ENCODE peak calls at places on chromosomes 2 and 18, in eight cellular contexts. M is aorta; K is hypothalamus; E is fibroblast of pulmonary artery; R is NCI-H524; Q is fibroblast of gingiva; G is activated CD8-positive, alpha-beta memory T cell treated with anti-CD3 and anti-CD28 coated beads, Interleukin-2, amount 50 U/mL, for 4 hours; L is MCF 10A. U is an unnamed sample.

GRCh38 chr2:220157312-220157711 is 529.9 kb downstream of the SLC4A3 start:
- DNase-seq in M (no peak), K (no peak), E (no peak), R (no peak), Q (no peak), G (no peak), L (no peak), U (no peak)

GRCh38 chr18:35005963-35006577 is 35.1 kb upstream of the MAPRE2 start:
- DNase-seq in M (no peak), K (no peak), E (peak; percentile 87), R (peak; percentile 49), Q (peak; percentile 66), G (no peak), L (peak; percentile 71), U (no peak)

GRCh38 chr2:191740016-191740419 is 62.1 kb downstream of the NABP1 start:
- DNase-seq in M (no peak), K (no peak), E (no peak), R (no peak), Q (no peak), G (peak; percentile 27), L (no peak), U (no peak)

GRCh38 chr2:172693037-172693436 is 42.6 kb upstream of the RAPGEF4 start:
- DNase-seq in M (peak; percentile 54), K (no peak), E (peak; percentile 98), R (no peak), Q (peak; percentile 96), G (peak; percentile 31), L (peak; percentile 98), U (no peak)

GRCh38 chr2:46326231-46326980 is 29.2 kb downstream of the EPAS1 start:
- DNase-seq in M (no peak), K (no peak), E (peak; percentile 77), R (no peak), Q (peak; percentile 19), G (no peak), L (peak; percentile 95), U (no peak)

GRCh38 chr18:49534846-49535601 is 26.8 kb upstream of the LIPG start:
- DNase-seq in M (no peak), K (no peak), E (no peak), R (no peak), Q (no peak), G (no peak), L (no peak), U (no peak)

GRCh38 chr2:1173528-1173927 is 222.9 kb downstream of the SNTG2 start:
- DNase-seq in M (no peak), K (no peak), E (no peak), R (no peak), Q (no peak), G (no peak), L (no peak), U (no peak)

GRCh38 chr2:227788556-227788955 is 25.1 kb upstream of the CCL20 start:
- DNase-seq in M (no peak), K (no peak), E (peak; percentile 78), R (no peak), Q (no peak), G (no peak), L (peak; percentile 89), U (no peak)

GRCh38 chr2:219001577-219002394 is 8.6 kb upstream of the CRYBA2 start:
- DNase-seq in M (no peak), K (no peak), E (no peak), R (peak; percentile 89), Q (no peak), G (peak; percentile 59), L (peak; percentile 86), U (no peak)

GRCh38 chr2:3807853-3808252 is 104.5 kb downstream of the DCDC2C start:
- DNase-seq in M (no peak), K (no peak), E (peak; percentile 45), R (no peak), Q (peak; percentile 64), G (no peak), L (peak; percentile 85), U (no peak)

GRCh38 chr2:197927994-197928393 is 123.6 kb downstream of the PLCL1 start:
- DNase-seq in M (no peak), K (no peak), E (no peak), R (no peak), Q (no peak), G (no peak), L (no peak), U (no peak)

GRCh38 chr2:138474093-138474834 is 27.3 kb upstream of the SPOPL start:
- DNase-seq in M (no peak), K (no peak), E (peak; percentile 80), R (no peak), Q (no peak), G (no peak), L (no peak), U (no peak)

GRCh38 chr2:175630319-175631246 is 371.5 kb downstream of the LNPK start:
- DNase-seq in M (no peak), K (no peak), E (no peak), R (no peak), Q (no peak), G (no peak), L (peak; percentile 74), U (no peak)

GRCh38 chr2:40283111-40283909 is 168.6 kb downstream of the SLC8A1 start:
- DNase-seq in M (no peak), K (no peak), E (no peak), R (no peak), Q (no peak), G (no peak), L (no peak), U (no peak)

GRCh38 chr2:118371500-118371899 is 283.2 kb downstream of the INSIG2 start:
- DNase-seq in M (no peak), K (peak; percentile 1), E (peak; percentile 36), R (peak; percentile 2), Q (peak; percentile 54), G (no peak), L (peak; percentile 62), U (no peak)

GRCh38 chr18:20971886-20972267 is 139.7 kb downstream of the ROCK1 start:
- DNase-seq in M (no peak), K (no peak), E (peak; percentile 55), R (no peak), Q (peak; percentile 26), G (no peak), L (peak; percentile 47), U (no peak)

GRCh38 chr2:240967681-240968621 is 30.5 kb upstream of the SNED1 start:
- DNase-seq in M (no peak), K (no peak), E (no peak), R (no peak), Q (no peak), G (no peak), L (no peak), U (no peak)

U was measured in stimulated activated effector memory CD8-positive, alpha-beta T cell treated with anti-CD3 and anti-CD28 coated beads, Interleukin-12 subunit alpha, Interleukin-12 subunit beta, amount 100 ng/mL, for 72 hours.